ENCODE peak calls at places on chromosome 16, in nine cellular contexts. W, T, I, N, G, E, B, A and F are unnamed samples.

GRCh38 chr16:26765087-26765486 is 301.6 kb upstream of the C16orf82 start:
- DNase-seq in W (no peak), T (no peak), I (no peak), N (no peak), G (no peak), E (no peak), B (peak; percentile 15), A (no peak), F (no peak)

GRCh38 chr16:27109666-27110523 is 43.2 kb downstream of the C16orf82 start:
- DNase-seq in W (peak; percentile 80), T (peak; percentile 54), I (peak; percentile 74), N (peak; percentile 64), G (peak; percentile 42), E (peak; percentile 35), B (peak; percentile 96), A (peak; percentile 74), F (no peak)

GRCh38 chr16:87846705-87847466 is 22.4 kb downstream of the SLC7A5 start:
- DNase-seq in W (no peak), T (no peak), I (no peak), N (no peak), G (no peak), E (no peak), B (no peak), A (no peak), F (no peak)

GRCh38 chr16:23835390-23836077 is at the start of gene PRKCB:
- DNase-seq in W (peak; percentile 90), T (peak; percentile 63), I (peak; percentile 86), N (peak; percentile 84), G (peak; percentile 32), E (no peak), B (peak; percentile 94), A (peak; percentile 95), F (no peak)

GRCh38 chr16:53870831-53871230 is 166.9 kb downstream of the FTO start:
- DNase-seq in W (no peak), T (no peak), I (no peak), N (no peak), G (no peak), E (no peak), B (no peak), A (no peak), F (no peak)

GRCh38 chr16:65111306-65111705 is 10.6 kb downstream of the CDH11 start:
- DNase-seq in W (no peak), T (no peak), I (no peak), N (no peak), G (no peak), E (no peak), B (no peak), A (no peak), F (no peak)

GRCh38 chr16:74991593-74992403 is 6.9 kb upstream of the WDR59 start:
- DNase-seq in W (no peak), T (no peak), I (no peak), N (no peak), G (no peak), E (no peak), B (no peak), A (no peak), F (no peak)

GRCh38 chr16:3716831-3717234 is 491 bp downstream of the TRAP1 start:
- DNase-seq in W (no peak), T (peak; percentile 45), I (no peak), N (no peak), G (peak; percentile 31), E (no peak), B (no peak), A (no peak), F (no peak)

GRCh38 chr16:85249830-85250455 is 137.7 kb upstream of the CIBAR2 start:
- DNase-seq in W (no peak), T (no peak), I (no peak), N (no peak), G (no peak), E (no peak), B (no peak), A (no peak), F (no peak)

GRCh38 chr16:19844945-19845641 is 39.6 kb downstream of the GPRC5B start:
- DNase-seq in W (no peak), T (no peak), I (no peak), N (no peak), G (no peak), E (peak; percentile 80), B (no peak), A (no peak), F (peak; percentile 72)

GRCh38 chr16:72635104-72635503 is 412.8 kb downstream of the ZFHX3 start:
- DNase-seq in W (no peak), T (no peak), I (no peak), N (no peak), G (no peak), E (no peak), B (no peak), A (no peak), F (no peak)

GRCh38 chr16:188674-189073 is 8.4 kb downstream of the HBQ1 start:
- DNase-seq in W (peak; percentile 16), T (no peak), I (peak; percentile 35), N (no peak), G (no peak), E (no peak), B (no peak), A (no peak), F (no peak)

GRCh38 chr16:23908790-23909189 is 73.0 kb downstream of the PRKCB start:
- DNase-seq in W (no peak), T (peak; percentile 5), I (no peak), N (no peak), G (no peak), E (no peak), B (no peak), A (no peak), F (no peak)

GRCh38 chr16:27776556-27776955 is 226.6 kb downstream of the KATNIP start:
- DNase-seq in W (no peak), T (no peak), I (no peak), N (no peak), G (peak; percentile 86), E (no peak), B (no peak), A (no peak), F (no peak)

GRCh38 chr16:4133897-4134372 is 17.7 kb upstream of the ADCY9 start:
- DNase-seq in W (no peak), T (no peak), I (no peak), N (no peak), G (no peak), E (no peak), B (no peak), A (no peak), F (no peak)

GRCh38 chr16:10511829-10512228 is 68.6 kb downstream of the EMP2 start:
- DNase-seq in W (no peak), T (no peak), I (no peak), N (no peak), G (no peak), E (no peak), B (no peak), A (no peak), F (no peak)

GRCh38 chr16:82192665-82193064 is 22.6 kb upstream of the MPHOSPH6 start:
- DNase-seq in W (no peak), T (no peak), I (no peak), N (no peak), G (no peak), E (peak; percentile 32), B (no peak), A (no peak), F (peak; percentile 48)

GRCh38 chr16:82169861-82170845 is at the start of gene MPHOSPH6:
- DNase-seq in W (peak; percentile 91), T (peak; percentile 88), I (peak; percentile 92), N (peak; percentile 88), G (peak; percentile 92), E (peak; percentile 76), B (peak; percentile 95), A (peak; percentile 87), F (peak; percentile 30)

GRCh38 chr16:77949445-77949844 is 72.9 kb upstream of the CLEC3A start:
- DNase-seq in W (no peak), T (no peak), I (no peak), N (no peak), G (no peak), E (no peak), B (no peak), A (no peak), F (no peak)

GRCh38 chr16:57788951-57789350 is 13.3 kb downstream of the KIFC3 start:
- DNase-seq in W (no peak), T (no peak), I (no peak), N (no peak), G (no peak), E (no peak), B (no peak), A (no peak), F (no peak)

GRCh38 chr16:72769876-72770275 is 278.1 kb downstream of the ZFHX3 start:
- DNase-seq in W (no peak), T (no peak), I (no peak), N (no peak), G (no peak), E (no peak), B (no peak), A (no peak), F (no peak)

GRCh38 chr16:967546-968295 is 3.1 kb downstream of the LMF1 start:
- DNase-seq in W (no peak), T (no peak), I (no peak), N (no peak), G (no peak), E (no peak), B (no peak), A (no peak), F (no peak)

GRCh38 chr16:74650966-74651567 is 15.6 kb downstream of the RFWD3 start:
- DNase-seq in W (no peak), T (no peak), I (no peak), N (no peak), G (no peak), E (no peak), B (no peak), A (no peak), F (no peak)

GRCh38 chr16:11715246-11715947 is 27.3 kb downstream of the TXNDC11 start:
- DNase-seq in W (no peak), T (no peak), I (no peak), N (no peak), G (peak; percentile 58), E (no peak), B (no peak), A (no peak), F (no peak)

GRCh38 chr16:28946681-28947080 is 4.1 kb upstream of the NFATC2IP start:
- DNase-seq in W (no peak), T (no peak), I (no peak), N (no peak), G (no peak), E (no peak), B (no peak), A (no peak), F (no peak)

GRCh38 chr16:8924214-8924613 is 39.5 kb downstream of the USP7 start:
- DNase-seq in W (no peak), T (no peak), I (no peak), N (no peak), G (peak; percentile 14), E (no peak), B (no peak), A (no peak), F (no peak)

GRCh38 chr16:9049241-9049640 is 42.2 kb upstream of the HAPSTR1 start:
- DNase-seq in W (no peak), T (no peak), I (no peak), N (no peak), G (no peak), E (no peak), B (no peak), A (no peak), F (peak; percentile 70)

GRCh38 chr16:56667581-56668571 is at the start of gene MT1G:
- DNase-seq in W (no peak), T (no peak), I (no peak), N (no peak), G (peak; percentile 87), E (no peak), B (peak; percentile 40), A (no peak), F (no peak)

GRCh38 chr16:63289834-63290460 is 1253.7 kb upstream of the CDH8 start:
- DNase-seq in W (no peak), T (peak; percentile 30), I (no peak), N (no peak), G (peak; percentile 18), E (no peak), B (peak; percentile 65), A (no peak), F (no peak)

GRCh38 chr16:69150146-69150865 is 17.9 kb downstream of the UTP4 start:
- DNase-seq in W (no peak), T (peak; percentile 49), I (no peak), N (no peak), G (peak; percentile 65), E (peak; percentile 60), B (peak; percentile 50), A (peak; percentile 59), F (no peak)